ENCODE peak calls at places on chromosomes 3 and 15, in eight cellular contexts. I is stomach, B is cardiac muscle cell, O is Panc1, W is heart left ventricle, R is SK-N-SH, N is A549, A is psoas muscle. L is an unnamed sample. For H3K9me3, the result is how much of the 10 kb centered on the place peaks cover.

GRCh38 chr3:21889166-21889565 is 138.2 kb upstream of the ZNF385D start:
- DNase-seq in B (no peak), R (no peak), W (no peak), N (no peak), O (no peak), I (no peak), A (no peak), L (no peak)

GRCh38 chr3:189947948-189948723 is 172.6 kb downstream of the P3H2 start:
- DNase-seq in B (peak), I (no peak), N (no peak), A (no peak), W (no peak), R (no peak), O (peak), L (no peak)

GRCh38 chr15:52295421-52295991 is at the start of gene MYO5C:
- DNase-seq in W (peak), I (peak), A (peak), R (peak), B (peak), N (peak), O (no peak), L (no peak)

GRCh38 chr3:82390868-82391267 is 629.4 kb upstream of the GBE1 start:
- DNase-seq in R (no peak), B (no peak), A (no peak), W (no peak), I (no peak), O (no peak), N (no peak), L (no peak)

GRCh38 chr3:46675843-46676567 is 17.5 kb downstream of the ALS2CL start:
- DNase-seq in N (no peak), A (no peak), B (no peak), W (no peak), O (no peak), R (no peak), I (no peak), L (no peak)

GRCh38 chr15:43492673-43493601 is at the start of gene TP53BP1:
- DNase-seq in B (peak), N (peak), I (peak), O (peak), A (peak), R (peak), W (peak), L (peak)

GRCh38 chr3:39779511-39780230 is 29.7 kb upstream of the MYRIP start:
- DNase-seq in R (no peak), W (no peak), O (no peak), I (no peak), B (no peak), A (no peak), N (no peak), L (no peak)

GRCh38 chr3:123618768-123619484 is 34.1 kb upstream of the HACD2 start:
- DNase-seq in O (no peak), W (peak), R (no peak), N (no peak), B (peak), A (peak), I (peak), L (no peak)

GRCh38 chr3:48504051-48504946 is at the start of gene SHISA5:
- DNase-seq in B (peak), N (no peak), A (peak), W (peak), O (no peak), R (peak), I (peak), L (no peak)

GRCh38 chr3:159600291-159600690 is 388.3 kb upstream of the IL12A start:
- DNase-seq in A (no peak), B (no peak), N (no peak), I (no peak), W (no peak), O (no peak), R (no peak), L (no peak)

GRCh38 chr3:49411550-49411967 is 217 bp downstream of the RHOA start:
- DNase-seq in B (peak), W (peak), O (no peak), A (peak), N (no peak), I (peak), R (peak), L (peak)

GRCh38 chr15:85527907-85528306 is 147.5 kb downstream of the AKAP13 start:
- DNase-seq in B (peak), W (peak), R (no peak), A (no peak), I (no peak), N (no peak), O (no peak), L (no peak)

GRCh38 chr15:94282269-94283250 is 51.2 kb downstream of the MCTP2 start:
- DNase-seq in B (no peak), O (no peak), R (no peak), A (no peak), W (no peak), I (no peak), N (no peak), L (no peak)

GRCh38 chr3:127250032-127250431 is 37.8 kb downstream of the PRR20G start:
- DNase-seq in A (no peak), W (no peak), N (no peak), R (no peak), O (no peak), B (no peak), I (no peak), L (no peak)
- H3K9me3 ChIP-seq in A (under half), W (under half), N (under half), R (under half), O (under half), B (under half), I (under half), L (under half)

GRCh38 chr3:182601597-182601996 is 191.7 kb upstream of the ATP11B start:
- DNase-seq in B (no peak), O (no peak), I (no peak), R (no peak), A (no peak), W (no peak), N (no peak), L (no peak)
- H3K9me3 ChIP-seq in B (under half), O (under half), I (under half), R (under half), A (under half), W (under half), N (under half), L (under half)

DNA sequence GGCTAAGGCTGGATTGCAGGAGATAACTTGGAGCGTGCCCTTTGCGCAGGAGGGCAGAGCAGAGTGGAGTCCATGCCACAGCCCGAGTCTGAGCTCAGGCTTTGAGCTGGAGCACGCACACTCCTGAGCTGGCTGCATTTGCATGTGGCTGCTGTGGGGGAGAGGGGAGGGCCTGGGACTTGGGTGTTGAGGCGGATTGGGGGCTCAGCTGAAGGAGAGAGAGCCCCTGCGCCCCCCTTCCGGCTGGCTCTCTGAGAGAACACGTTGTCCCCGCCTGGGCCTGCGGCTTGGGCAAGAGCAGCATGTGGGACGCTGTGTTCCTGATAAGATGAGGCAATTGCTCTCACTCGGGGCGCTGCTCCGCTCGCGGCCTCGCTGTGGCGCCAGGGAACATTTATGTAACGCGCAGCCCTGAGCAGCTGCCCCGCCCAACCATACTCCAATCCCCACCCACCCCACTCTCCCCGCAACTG is 39.1 kb downstream of the KLF13 start:
- DNase-seq in W (peak), B (peak), O (no peak), R (peak), I (peak), N (no peak), A (peak), L (peak)
- H3K9me3 ChIP-seq in W (under half), B (under half), O (under half), R (under half), I (under half), N (under half), A (under half), L (under half)

GRCh38 chr15:25070357-25070963 is 115.7 kb downstream of the SNRPN start:
- DNase-seq in N (no peak), A (no peak), W (no peak), O (no peak), I (no peak), B (no peak), R (no peak), L (no peak)

GRCh38 chr15:25068696-25069095 is 113.9 kb downstream of the SNRPN start:
- DNase-seq in W (no peak), R (no peak), B (no peak), I (no peak), O (no peak), A (no peak), N (no peak), L (no peak)

GRCh38 chr15:25067725-25068309 is 113.0 kb downstream of the SNRPN start:
- DNase-seq in I (no peak), O (no peak), B (no peak), A (no peak), W (no peak), N (no peak), R (no peak), L (no peak)

GRCh38 chr15:25072857-25073476 is 118.2 kb downstream of the SNRPN start:
- DNase-seq in O (no peak), N (no peak), A (no peak), W (no peak), I (no peak), B (no peak), R (no peak), L (no peak)
- H3K9me3 ChIP-seq in O (half or more), N (half or more), A (half or more), W (half or more), I (half or more), B (under half), R (under half), L (half or more)

DNA sequence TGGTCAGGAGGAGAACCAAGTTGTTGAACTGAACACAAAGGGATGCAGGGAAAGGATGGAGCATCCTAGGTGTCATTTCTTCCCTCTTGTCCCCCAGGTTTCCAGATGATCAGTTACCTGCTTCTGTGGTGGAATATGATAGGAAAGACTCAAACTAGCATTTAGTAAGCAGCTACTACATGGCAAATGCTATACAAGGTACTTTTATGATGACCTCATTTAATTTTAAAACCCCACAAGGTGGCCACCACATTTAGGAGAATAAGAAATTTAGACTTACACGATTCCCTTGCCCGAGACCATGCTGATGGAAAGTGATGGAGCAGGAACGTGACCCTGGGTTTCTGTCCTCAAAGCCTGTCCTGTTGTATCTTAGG is 40.9 kb downstream of the CCR4 start:
- DNase-seq in N (no peak), O (no peak), B (no peak), I (no peak), R (no peak), A (no peak), W (no peak), L (no peak)
- H3K9me3 ChIP-seq in N (under half), O (under half), B (under half), I (under half), R (under half), A (under half), W (under half), L (under half)

GRCh38 chr3:121175083-121175482 is 267.1 kb downstream of the STXBP5L start:
- DNase-seq in N (no peak), B (no peak), R (no peak), O (no peak), A (no peak), I (no peak), W (no peak), L (no peak)
- H3K9me3 ChIP-seq in N (under half), B (under half), R (under half), O (under half), A (under half), I (under half), W (under half), L (under half)

DNA sequence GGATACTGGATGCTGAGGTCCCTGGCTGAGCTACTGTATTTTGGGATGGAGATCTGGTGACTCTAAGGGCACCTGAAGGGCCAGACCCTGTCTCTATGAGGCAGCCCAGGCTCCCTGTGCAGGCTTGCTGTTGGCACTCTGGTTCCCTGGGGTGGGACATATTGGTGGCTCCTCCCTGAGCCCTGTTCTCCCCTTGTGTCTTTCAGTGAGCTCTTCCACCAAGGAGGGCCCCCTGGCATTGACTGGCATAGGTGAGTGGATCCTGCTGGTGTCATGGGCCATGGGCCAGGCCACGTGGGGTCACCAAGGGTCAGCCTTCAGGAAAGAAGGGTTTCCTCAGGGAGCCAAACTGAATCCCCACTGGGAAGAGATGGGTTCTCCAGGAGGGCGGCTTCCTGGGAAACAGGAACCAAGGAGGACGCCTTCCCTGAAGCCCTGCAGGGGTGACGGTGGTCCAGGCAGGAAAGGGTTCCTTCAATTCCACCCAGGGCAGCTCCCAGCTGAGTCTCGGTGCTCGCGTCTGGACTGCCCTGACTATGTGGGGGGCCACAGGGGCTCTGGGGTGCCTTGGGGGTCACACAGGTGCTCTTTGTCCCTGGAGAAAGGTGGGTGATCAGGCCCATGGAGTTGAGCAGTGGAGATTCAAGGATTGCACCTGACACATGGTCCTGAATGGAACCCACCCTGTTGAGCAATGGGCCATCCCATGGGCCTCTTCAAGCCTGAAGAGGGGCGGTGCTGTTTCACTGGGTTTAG is 220.4 kb downstream of the SNRPN start:
- DNase-seq in O (no peak), A (peak), W (peak), N (no peak), B (no peak), I (peak), R (peak), L (no peak)
- H3K9me3 ChIP-seq in O (under half), A (under half), W (half or more), N (under half), B (under half), I (half or more), R (under half), L (under half)

DNA sequence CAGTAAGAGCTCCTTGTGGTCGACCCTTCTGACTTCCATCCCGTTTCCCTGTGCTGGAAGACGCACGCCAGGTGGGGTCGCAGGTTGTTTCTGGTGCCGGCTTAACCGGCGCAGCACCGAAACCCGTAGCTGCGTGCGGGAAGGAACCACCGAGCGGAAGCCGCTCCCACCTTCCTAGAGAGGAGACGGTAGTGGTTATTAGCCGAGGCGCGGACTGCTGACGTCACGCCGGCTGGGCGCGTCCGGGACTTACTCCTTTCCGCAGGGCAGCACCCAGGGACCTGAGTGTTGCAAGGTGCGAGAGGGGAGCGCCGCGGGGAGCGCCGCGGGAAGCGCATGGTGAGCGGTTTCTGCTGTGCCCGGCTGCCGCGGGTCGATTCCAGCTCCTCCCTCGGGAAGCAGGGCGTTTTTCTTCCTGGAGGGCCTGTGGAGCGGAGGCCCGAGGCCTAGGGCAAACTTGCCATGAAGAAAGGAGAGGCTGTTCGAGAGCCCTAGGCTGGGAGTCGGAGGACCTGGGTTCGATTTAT is at the start of gene ZNF501:
- DNase-seq in R (peak), A (peak), O (no peak), I (peak), B (peak), W (peak), N (no peak), L (peak)
- H3K9me3 ChIP-seq in R (under half), A (half or more), O (under half), I (half or more), B (under half), W (half or more), N (half or more), L (under half)

L was measured in T-helper 17 cell.